ENCODE peak calls at places on chromosomes 3 and 15, in five cellular contexts. One of them, this sample, is unnamed.

GRCh38 chr3:16741103-16741758 is 136.0 kb upstream of the DAZL start:
- DNase-seq in trophoblast cell: no peak
- DNase-seq in neuronal stem cell: no peak
- DNase-seq in H9: no peak
- DNase-seq in H1: no peak
- DNase-seq in this sample: peak

GRCh38 chr3:15953841-15954240 is 156.1 kb upstream of the ANKRD28 start:
- DNase-seq in trophoblast cell: peak
- DNase-seq in neuronal stem cell: no peak
- DNase-seq in H9: no peak
- DNase-seq in H1: no peak
- DNase-seq in this sample: no peak

GRCh38 chr15:57298843-57299550 is 77.3 kb upstream of the CGNL1 start:
- DNase-seq in trophoblast cell: no peak
- DNase-seq in neuronal stem cell: no peak
- DNase-seq in H9: no peak
- DNase-seq in H1: no peak
- DNase-seq in this sample: peak

GRCh38 chr3:134381836-134382442 is 7.7 kb upstream of the AMOTL2 start:
- DNase-seq in trophoblast cell: peak
- DNase-seq in neuronal stem cell: no peak
- DNase-seq in H9: peak
- DNase-seq in H1: no peak
- DNase-seq in this sample: no peak

GRCh38 chr3:194893121-194893979 is 207.7 kb downstream of the FAM43A start:
- DNase-seq in trophoblast cell: no peak
- DNase-seq in neuronal stem cell: no peak
- DNase-seq in H9: no peak
- DNase-seq in H1: no peak
- DNase-seq in this sample: no peak

GRCh38 chr3:186361612-186362408 is at the start of gene DGKG:
- DNase-seq in trophoblast cell: peak
- DNase-seq in neuronal stem cell: peak
- DNase-seq in H9: peak
- DNase-seq in H1: no peak
- DNase-seq in this sample: no peak

GRCh38 chr3:36777424-36778218 is 13.3 kb upstream of the DCLK3 start:
- DNase-seq in trophoblast cell: no peak
- DNase-seq in neuronal stem cell: no peak
- DNase-seq in H9: no peak
- DNase-seq in H1: no peak
- DNase-seq in this sample: no peak

GRCh38 chr15:67444100-67444499 is 76.8 kb upstream of the C15orf61 start:
- DNase-seq in trophoblast cell: no peak
- DNase-seq in neuronal stem cell: no peak
- DNase-seq in H9: no peak
- DNase-seq in H1: no peak
- DNase-seq in this sample: no peak

GRCh38 chr3:35817212-35817611 is 177.9 kb downstream of the ARPP21 start:
- DNase-seq in trophoblast cell: no peak
- DNase-seq in neuronal stem cell: no peak
- DNase-seq in H9: no peak
- DNase-seq in H1: no peak
- DNase-seq in this sample: no peak

GRCh38 chr3:4949004-4949403 is 30.2 kb upstream of the BHLHE40 start:
- DNase-seq in trophoblast cell: no peak
- DNase-seq in neuronal stem cell: no peak
- DNase-seq in H9: no peak
- DNase-seq in H1: no peak
- DNase-seq in this sample: no peak

GRCh38 chr3:64489361-64490044 is 198.3 kb downstream of the ADAMTS9 start:
- DNase-seq in trophoblast cell: peak
- DNase-seq in neuronal stem cell: peak
- DNase-seq in H9: peak
- DNase-seq in H1: peak
- DNase-seq in this sample: peak

GRCh38 chr15:76514292-76514691 is 177.7 kb downstream of the ISL2 start:
- DNase-seq in trophoblast cell: no peak
- DNase-seq in neuronal stem cell: no peak
- DNase-seq in H9: no peak
- DNase-seq in H1: no peak
- DNase-seq in this sample: no peak

GRCh38 chr3:169150343-169150742 is 513.2 kb downstream of the MECOM start:
- DNase-seq in trophoblast cell: no peak
- DNase-seq in neuronal stem cell: no peak
- DNase-seq in H9: no peak
- DNase-seq in H1: no peak
- DNase-seq in this sample: no peak

GRCh38 chr3:133991209-133991608 is 38.5 kb downstream of the SLCO2A1 start:
- DNase-seq in trophoblast cell: no peak
- DNase-seq in neuronal stem cell: no peak
- DNase-seq in H9: no peak
- DNase-seq in H1: no peak
- DNase-seq in this sample: no peak

GRCh38 chr3:63355809-63356208 is 77.7 kb downstream of the SYNPR start:
- DNase-seq in trophoblast cell: no peak
- DNase-seq in neuronal stem cell: no peak
- DNase-seq in H9: no peak
- DNase-seq in H1: no peak
- DNase-seq in this sample: no peak

GRCh38 chr15:101028772-101029438 is 109.7 kb downstream of the LRRK1 start:
- DNase-seq in trophoblast cell: no peak
- DNase-seq in neuronal stem cell: no peak
- DNase-seq in H9: peak
- DNase-seq in H1: no peak
- DNase-seq in this sample: no peak

GRCh38 chr3:88219138-88219792 is 69.5 kb downstream of the C3orf38 start:
- DNase-seq in trophoblast cell: peak
- DNase-seq in neuronal stem cell: peak
- DNase-seq in H9: peak
- DNase-seq in H1: no peak
- DNase-seq in this sample: peak

GRCh38 chr3:150797155-150797554 is 34.2 kb upstream of the SIAH2 start:
- DNase-seq in trophoblast cell: peak
- DNase-seq in neuronal stem cell: no peak
- DNase-seq in H9: no peak
- DNase-seq in H1: no peak
- DNase-seq in this sample: peak

GRCh38 chr3:43699864-43700263 is 9.1 kb downstream of the ABHD5 start:
- DNase-seq in trophoblast cell: peak
- DNase-seq in neuronal stem cell: no peak
- DNase-seq in H9: no peak
- DNase-seq in H1: no peak
- DNase-seq in this sample: no peak

GRCh38 chr3:117887031-117887430 is 1147.6 kb downstream of the IGSF11 start:
- DNase-seq in trophoblast cell: no peak
- DNase-seq in neuronal stem cell: no peak
- DNase-seq in H9: no peak
- DNase-seq in H1: no peak
- DNase-seq in this sample: no peak

GRCh38 chr3:169228522-169228921 is 435.0 kb downstream of the MECOM start:
- DNase-seq in trophoblast cell: no peak
- DNase-seq in neuronal stem cell: no peak
- DNase-seq in H9: no peak
- DNase-seq in H1: no peak
- DNase-seq in this sample: no peak

GRCh38 chr3:23389686-23390085 is 186.6 kb downstream of the UBE2E2 start:
- DNase-seq in trophoblast cell: no peak
- DNase-seq in neuronal stem cell: no peak
- DNase-seq in H9: no peak
- DNase-seq in H1: no peak
- DNase-seq in this sample: no peak

GRCh38 chr15:93031103-93031464 is 57.9 kb downstream of the RGMA start:
- DNase-seq in trophoblast cell: no peak
- DNase-seq in neuronal stem cell: no peak
- DNase-seq in H9: no peak
- DNase-seq in H1: no peak
- DNase-seq in this sample: no peak

GRCh38 chr15:78938608-78939488 is 6.0 kb downstream of the CTSH start:
- DNase-seq in trophoblast cell: no peak
- DNase-seq in neuronal stem cell: no peak
- DNase-seq in H9: no peak
- DNase-seq in H1: no peak
- DNase-seq in this sample: no peak

DNA sequence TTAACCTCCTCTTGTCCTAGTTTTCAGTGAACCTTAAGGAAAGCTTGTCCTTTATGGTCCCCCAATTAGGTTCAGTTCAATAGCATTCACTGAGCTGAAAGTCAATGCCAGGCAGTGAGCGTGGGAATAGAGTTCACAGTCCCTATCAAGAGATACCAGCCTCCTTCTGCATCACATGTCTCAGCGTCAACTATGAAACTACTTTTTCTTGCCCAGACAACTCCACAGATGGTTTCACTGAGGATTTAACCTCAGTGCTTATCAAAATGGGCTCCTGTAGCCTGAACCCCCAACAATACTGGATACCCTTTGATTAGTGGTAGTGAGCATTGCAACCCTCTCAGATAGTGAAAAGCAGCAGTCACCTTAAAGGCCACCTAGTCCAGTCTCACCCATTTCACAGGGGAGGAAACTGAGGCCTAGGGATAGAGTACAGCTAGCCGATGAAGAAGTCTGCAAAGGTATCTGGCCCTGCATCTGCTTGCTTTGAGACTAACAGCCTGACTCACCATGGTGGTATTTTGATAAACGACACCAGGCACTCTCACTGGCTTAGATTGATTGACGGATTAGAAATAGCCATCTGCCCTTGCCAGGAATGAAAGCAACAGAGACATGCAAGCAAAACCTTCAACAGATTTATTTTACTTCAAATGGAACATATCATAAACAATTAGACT is 1.6 kb upstream of the UBA3 start:
- DNase-seq in trophoblast cell: peak
- DNase-seq in neuronal stem cell: no peak
- DNase-seq in H9: peak
- DNase-seq in H1: no peak
- DNase-seq in this sample: peak
- H3K27ac ChIP-seq in trophoblast cell: no peak
- H3K27ac ChIP-seq in neuronal stem cell: no peak
- H3K27ac ChIP-seq in H9: no peak
- H3K27ac ChIP-seq in H1: no peak
- H3K27ac ChIP-seq in this sample: peak

DNA sequence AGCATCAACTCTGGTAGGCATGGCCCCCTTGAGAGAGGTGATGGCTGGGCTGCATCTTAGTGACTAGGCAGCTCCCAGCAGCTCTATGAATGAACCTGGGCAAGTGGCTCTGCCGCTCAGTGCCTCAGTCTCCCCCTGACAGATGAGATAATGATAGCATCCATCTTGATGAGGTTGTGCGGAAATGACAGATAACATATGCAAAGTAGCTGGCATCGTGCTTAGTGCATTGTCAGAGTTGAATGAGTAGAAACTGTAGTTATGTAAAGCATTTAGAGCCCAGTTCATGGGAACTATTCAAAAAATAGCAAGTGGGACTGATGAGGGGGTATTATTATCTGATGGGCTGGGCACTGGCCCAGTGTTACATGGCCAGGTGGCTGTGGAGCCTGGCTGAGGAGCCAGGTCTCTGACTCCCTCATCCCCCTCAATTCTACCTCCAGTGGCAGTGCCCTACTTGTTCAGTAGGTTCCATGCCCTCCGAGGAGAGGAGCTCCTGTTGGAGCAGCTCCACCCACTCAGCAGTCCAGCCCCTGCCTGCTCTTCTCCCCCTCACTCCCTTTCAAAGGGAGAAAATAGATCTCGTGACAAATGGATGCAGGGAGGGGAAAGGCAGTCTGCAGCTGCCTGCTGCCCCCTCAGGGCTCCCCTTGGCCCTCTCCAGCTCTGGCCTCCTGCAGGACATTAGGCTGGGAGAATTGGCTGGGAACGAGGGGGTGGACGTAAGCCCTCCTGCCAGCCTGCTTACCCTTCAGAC is 6.6 kb downstream of the PRKCD start:
- DNase-seq in trophoblast cell: no peak
- DNase-seq in neuronal stem cell: no peak
- DNase-seq in H9: no peak
- DNase-seq in H1: no peak
- DNase-seq in this sample: no peak
- H3K4me2 ChIP-seq in trophoblast cell: no peak
- H3K4me2 ChIP-seq in neuronal stem cell: no peak
- H3K4me2 ChIP-seq in H9: no peak
- H3K4me2 ChIP-seq in H1: peak
- H3K4me2 ChIP-seq in this sample: no peak

DNA sequence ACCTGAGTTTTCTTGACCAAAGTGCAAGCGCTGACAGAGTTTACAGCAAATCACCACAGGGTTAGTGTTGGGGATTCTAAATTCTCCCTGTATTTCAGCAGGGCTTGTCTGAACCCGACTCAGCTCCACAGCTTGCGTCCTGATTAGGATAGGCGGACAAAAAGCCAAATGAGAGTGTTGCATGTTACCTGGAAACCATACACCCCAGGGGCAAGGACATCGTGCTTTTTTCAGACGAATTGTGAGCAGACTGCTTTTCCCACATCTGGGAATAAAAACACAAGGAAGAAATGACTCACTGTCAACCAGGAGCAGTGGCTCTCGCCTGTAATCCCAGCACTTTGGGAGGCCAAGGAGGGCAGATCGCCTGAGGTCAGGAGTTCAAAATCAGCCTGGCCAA is 3.0 kb downstream of the DZIP1L start:
- DNase-seq in trophoblast cell: peak
- DNase-seq in neuronal stem cell: no peak
- DNase-seq in H9: no peak
- DNase-seq in H1: no peak
- DNase-seq in this sample: peak
- H2BK12ac ChIP-seq in trophoblast cell: no peak
- H2BK12ac ChIP-seq in neuronal stem cell: no peak
- H2BK12ac ChIP-seq in H9: no peak
- H2BK12ac ChIP-seq in H1: no peak
- H2BK12ac ChIP-seq in this sample: no peak

GRCh38 chr15:98799991-98800390 is 151.7 kb downstream of the IGF1R start:
- DNase-seq in trophoblast cell: no peak
- DNase-seq in neuronal stem cell: no peak
- DNase-seq in H9: no peak
- DNase-seq in H1: no peak
- DNase-seq in this sample: no peak

GRCh38 chr15:98802187-98802586 is 153.8 kb downstream of the IGF1R start:
- DNase-seq in trophoblast cell: no peak
- DNase-seq in neuronal stem cell: no peak
- DNase-seq in H9: no peak
- DNase-seq in H1: no peak
- DNase-seq in this sample: no peak

GRCh38 chr15:98800437-98801233 is 152.3 kb downstream of the IGF1R start:
- DNase-seq in trophoblast cell: peak
- DNase-seq in neuronal stem cell: peak
- DNase-seq in H9: peak
- DNase-seq in H1: peak
- DNase-seq in this sample: peak

GRCh38 chr15:98799461-98799971 is 151.2 kb downstream of the IGF1R start:
- DNase-seq in trophoblast cell: peak
- DNase-seq in neuronal stem cell: no peak
- DNase-seq in H9: no peak
- DNase-seq in H1: no peak
- DNase-seq in this sample: peak

DNA sequence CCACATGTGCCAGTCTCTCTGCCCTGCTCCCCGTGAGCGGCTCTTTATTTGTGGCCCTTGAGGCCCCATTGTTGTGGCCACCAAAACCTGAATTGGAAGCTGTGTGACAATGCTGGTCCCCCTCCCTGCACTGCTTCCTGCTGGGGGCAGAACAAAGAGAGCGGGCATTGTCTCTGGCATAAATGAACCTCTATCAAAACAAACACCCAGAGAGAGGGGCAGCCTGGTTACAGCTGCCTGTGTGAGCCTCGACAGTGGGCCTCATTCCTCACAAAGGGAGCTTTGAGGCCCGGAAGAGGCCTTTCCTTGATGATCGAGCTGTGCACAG is 152.9 kb downstream of the IGF1R start:
- DNase-seq in trophoblast cell: no peak
- DNase-seq in neuronal stem cell: peak
- DNase-seq in H9: peak
- DNase-seq in H1: no peak
- DNase-seq in this sample: no peak
- H3K27ac ChIP-seq in trophoblast cell: no peak
- H3K27ac ChIP-seq in neuronal stem cell: no peak
- H3K27ac ChIP-seq in H9: peak
- H3K27ac ChIP-seq in H1: peak
- H3K27ac ChIP-seq in this sample: peak